ENCODE peak calls at places on chromosomes 7 and 10, in eight cellular contexts. E, B, L, U, I, D, K and V are unnamed samples.

GRCh38 chr10:104406715-104407517 is 53.3 kb downstream of the CFAP58 start:
- DNase-seq in E (peak; percentile 46), B (peak; percentile 17), L (no peak), U (no peak), I (peak; percentile 43), D (peak; percentile 18), K (no peak), V (peak; percentile 17)

GRCh38 chr7:104208421-104208780 is 588 bp upstream of the ORC5 start:
- DNase-seq in E (no peak), B (no peak), L (no peak), U (no peak), I (no peak), D (no peak), K (no peak), V (no peak)

GRCh38 chr10:16192337-16192736 is 244.5 kb upstream of the PTER start:
- DNase-seq in E (peak; percentile 6), B (no peak), L (no peak), U (no peak), I (no peak), D (no peak), K (no peak), V (no peak)

GRCh38 chr10:99548041-99548530 is 15.3 kb downstream of the NKX2-3 start:
- DNase-seq in E (no peak), B (peak; percentile 32), L (no peak), U (no peak), I (no peak), D (no peak), K (no peak), V (no peak)

GRCh38 chr10:63760034-63760707 is 239.0 kb downstream of the REEP3 start:
- DNase-seq in E (no peak), B (no peak), L (no peak), U (no peak), I (no peak), D (no peak), K (no peak), V (no peak)

GRCh38 chr10:66671562-66671961 is 254.3 kb upstream of the LRRTM3 start:
- DNase-seq in E (no peak), B (no peak), L (no peak), U (no peak), I (no peak), D (no peak), K (no peak), V (no peak)

GRCh38 chr7:22758576-22758975 is 31.6 kb downstream of the IL6 start:
- DNase-seq in E (no peak), B (no peak), L (no peak), U (no peak), I (no peak), D (no peak), K (no peak), V (no peak)

GRCh38 chr10:30819306-30820190 is 190.0 kb upstream of the LYZL2 start:
- DNase-seq in E (no peak), B (no peak), L (no peak), U (no peak), I (peak; percentile 81), D (no peak), K (no peak), V (no peak)

GRCh38 chr10:132113766-132114365 is 48.1 kb downstream of the JAKMIP3 start:
- DNase-seq in E (no peak), B (no peak), L (no peak), U (no peak), I (no peak), D (no peak), K (no peak), V (no peak)

GRCh38 chr7:65798111-65799075 is 74.5 kb upstream of the VKORC1L1 start:
- DNase-seq in E (no peak), B (no peak), L (no peak), U (peak; percentile 9), I (peak; percentile 32), D (no peak), K (no peak), V (no peak)

GRCh38 chr7:44277851-44278250 is 47.5 kb downstream of the CAMK2B start:
- DNase-seq in E (no peak), B (no peak), L (peak; percentile 1), U (no peak), I (no peak), D (no peak), K (peak; percentile 66), V (no peak)

GRCh38 chr7:18648849-18649758 is 153.6 kb downstream of the HDAC9 start:
- DNase-seq in E (no peak), B (no peak), L (no peak), U (no peak), I (no peak), D (peak; percentile 39), K (no peak), V (no peak)

GRCh38 chr10:129415261-129416135 is 51.5 kb upstream of the MGMT start:
- DNase-seq in E (no peak), B (no peak), L (no peak), U (no peak), I (no peak), D (no peak), K (no peak), V (no peak)

GRCh38 chr10:28241766-28242399 is 61.0 kb downstream of the MPP7 start:
- DNase-seq in E (peak; percentile 79), B (peak; percentile 53), L (no peak), U (peak; percentile 26), I (peak; percentile 57), D (peak; percentile 27), K (no peak), V (peak; percentile 50)

GRCh38 chr7:134084488-134085144 is 42.5 kb upstream of the LRGUK start:
- DNase-seq in E (no peak), B (no peak), L (no peak), U (no peak), I (no peak), D (no peak), K (no peak), V (no peak)

GRCh38 chr10:33032354-33033254 is 74.6 kb upstream of the ITGB1 start:
- DNase-seq in E (no peak), B (peak; percentile 5), L (no peak), U (no peak), I (peak; percentile 12), D (peak; percentile 50), K (no peak), V (no peak)

GRCh38 chr10:8852546-8852945 is 798.1 kb downstream of the GATA3 start:
- DNase-seq in E (no peak), B (no peak), L (no peak), U (no peak), I (no peak), D (no peak), K (no peak), V (no peak)

GRCh38 chr10:113463777-113464176 is 89.1 kb upstream of the HABP2 start:
- DNase-seq in E (peak; percentile 19), B (peak; percentile 5), L (no peak), U (no peak), I (no peak), D (no peak), K (no peak), V (no peak)